ENCODE peak calls at places on chromosomes 3 and 15, in nine cellular contexts. Z is activated CD8-positive, alpha-beta memory T cell treated with anti-CD3 and anti-CD28 coated beads, Interleukin-2, amount 50 U/mL, for 4 hours; T is mesothelial cell of epicardium; I is PC-3; G is activated B cell treated with CpG ODN at 0.5 μM for 24 hours; O is Kasumi-1; P is choroid plexus epithelial cell; K is Daoy; U is GDM1. M is an unnamed sample.

GRCh38 chr3:2001306-2002108 is 97.2 kb upstream of the CNTN4 start:
- DNase-seq in Z (no peak), T (no peak), I (no peak), G (no peak), O (no peak), P (no peak), K (no peak), U (no peak), M (no peak)

GRCh38 chr15:66356069-66356358 is 471 bp downstream of the TIPIN start:
- DNase-seq in Z (no peak), T (no peak), I (no peak), G (no peak), O (no peak), P (no peak), K (no peak), U (no peak), M (no peak)

GRCh38 chr15:83320404-83320803 is 35.9 kb upstream of the BNC1 start:
- DNase-seq in Z (no peak), T (no peak), I (no peak), G (no peak), O (no peak), P (peak; percentile 77), K (peak; percentile 19), U (no peak), M (no peak)

GRCh38 chr3:73547427-73548036 is 77.2 kb downstream of the PDZRN3 start:
- DNase-seq in Z (no peak), T (no peak), I (no peak), G (no peak), O (no peak), P (peak; percentile 71), K (no peak), U (no peak), M (no peak)

GRCh38 chr3:155428558-155428957 is 135.1 kb upstream of the STRIT1 start:
- DNase-seq in Z (no peak), T (no peak), I (peak; percentile 68), G (no peak), O (no peak), P (no peak), K (no peak), U (no peak), M (no peak)

GRCh38 chr15:59738676-59739075 is 49.6 kb upstream of the BNIP2 start:
- DNase-seq in Z (no peak), T (no peak), I (peak; percentile 4), G (no peak), O (no peak), P (no peak), K (no peak), U (no peak), M (no peak)

GRCh38 chr15:88939486-88939806 is 26.3 kb upstream of the MFGE8 start:
- DNase-seq in Z (no peak), T (no peak), I (no peak), G (no peak), O (no peak), P (no peak), K (no peak), U (no peak), M (no peak)

GRCh38 chr3:170689218-170689874 is 103.5 kb upstream of the SLC7A14 start:
- DNase-seq in Z (no peak), T (peak; percentile 27), I (peak; percentile 92), G (no peak), O (no peak), P (peak; percentile 85), K (peak; percentile 67), U (no peak), M (no peak)

GRCh38 chr15:75362642-75363249 is 5.7 kb downstream of the MAN2C1 start:
- DNase-seq in Z (no peak), T (no peak), I (no peak), G (no peak), O (no peak), P (no peak), K (no peak), U (no peak), M (no peak)

GRCh38 chr15:34436956-34437442 is 609 bp downstream of the GOLGA8A start:
- DNase-seq in Z (peak; percentile 60), T (no peak), I (peak; percentile 47), G (peak; percentile 32), O (no peak), P (peak; percentile 17), K (peak; percentile 59), U (peak; percentile 2), M (no peak)

GRCh38 chr15:25022233-25022632 is 67.4 kb downstream of the SNRPN start:
- DNase-seq in Z (no peak), T (no peak), I (peak; percentile 23), G (no peak), O (no peak), P (peak; percentile 62), K (peak; percentile 27), U (no peak), M (no peak)

GRCh38 chr15:67043939-67044771 is 21.2 kb upstream of the SMAD3 start:
- DNase-seq in Z (no peak), T (no peak), I (peak; percentile 69), G (no peak), O (no peak), P (peak; percentile 69), K (peak; percentile 90), U (no peak), M (no peak)

GRCh38 chr15:90674476-90674875 is 42.7 kb upstream of the BLM start:
- DNase-seq in Z (no peak), T (no peak), I (no peak), G (no peak), O (no peak), P (no peak), K (peak; percentile 59), U (no peak), M (no peak)

GRCh38 chr3:98681486-98681885 is 81.7 kb upstream of the ST3GAL6 start:
- DNase-seq in Z (no peak), T (no peak), I (no peak), G (no peak), O (no peak), P (no peak), K (no peak), U (no peak), M (no peak)

GRCh38 chr3:34374521-34374920 is 576.1 kb downstream of the PDCD6IP start:
- DNase-seq in Z (no peak), T (no peak), I (no peak), G (no peak), O (no peak), P (no peak), K (no peak), U (no peak), M (no peak)

GRCh38 chr3:170555329-170555728 is 30.5 kb downstream of the SLC7A14 start:
- DNase-seq in Z (no peak), T (no peak), I (peak; percentile 29), G (no peak), O (no peak), P (peak; percentile 63), K (no peak), U (no peak), M (no peak)

GRCh38 chr3:103052236-103052830 is 617.5 kb downstream of the ZPLD1 start:
- DNase-seq in Z (no peak), T (no peak), I (no peak), G (no peak), O (peak; percentile 62), P (no peak), K (no peak), U (no peak), M (no peak)

GRCh38 chr3:70726096-70726745 is 413.8 kb upstream of the MDFIC2 start:
- DNase-seq in Z (no peak), T (no peak), I (no peak), G (no peak), O (no peak), P (no peak), K (peak; percentile 66), U (no peak), M (no peak)

GRCh38 chr3:49869525-49870126 is at the start of gene CAMKV:
- DNase-seq in Z (no peak), T (no peak), I (no peak), G (peak; percentile 22), O (no peak), P (no peak), K (peak; percentile 26), U (no peak), M (no peak)

GRCh38 chr15:100765458-100766224 is 114.0 kb upstream of the ALDH1A3 start:
- DNase-seq in Z (no peak), T (no peak), I (no peak), G (no peak), O (no peak), P (no peak), K (no peak), U (no peak), M (no peak)

GRCh38 chr3:49802719-49803463 is at the start of gene INKA1:
- DNase-seq in Z (peak; percentile 88), T (peak; percentile 71), I (peak; percentile 89), G (peak; percentile 82), O (peak; percentile 88), P (peak; percentile 84), K (peak; percentile 87), U (peak; percentile 83), M (peak; percentile 82)

GRCh38 chr3:25587094-25587493 is 77.6 kb downstream of the TOP2B start:
- DNase-seq in Z (no peak), T (no peak), I (no peak), G (no peak), O (no peak), P (peak; percentile 92), K (no peak), U (no peak), M (no peak)

GRCh38 chr15:91967935-91968605 is 114.6 kb downstream of the SLCO3A1 start:
- DNase-seq in Z (no peak), T (no peak), I (no peak), G (no peak), O (no peak), P (no peak), K (no peak), U (no peak), M (no peak)

GRCh38 chr15:69145694-69146492 is 14.5 kb upstream of the GLCE start:
- DNase-seq in Z (no peak), T (no peak), I (no peak), G (no peak), O (no peak), P (peak; percentile 28), K (no peak), U (no peak), M (no peak)

GRCh38 chr3:71006810-71007785 is 576.4 kb downstream of the FOXP1 start:
- DNase-seq in Z (no peak), T (no peak), I (peak; percentile 69), G (no peak), O (peak; percentile 48), P (peak; percentile 29), K (peak; percentile 17), U (no peak), M (peak; percentile 27)

GRCh38 chr15:66862111-66862815 is 160.2 kb downstream of the SMAD6 start:
- DNase-seq in Z (no peak), T (no peak), I (peak; percentile 17), G (no peak), O (peak; percentile 17), P (no peak), K (peak; percentile 37), U (no peak), M (no peak)

GRCh38 chr15:77606142-77607034 is 26.3 kb downstream of the LINGO1 start:
- DNase-seq in Z (no peak), T (no peak), I (no peak), G (no peak), O (no peak), P (no peak), K (peak; percentile 43), U (no peak), M (no peak)

GRCh38 chr3:195446359-195446758 is 3.5 kb upstream of the ACAP2 start:
- DNase-seq in Z (no peak), T (no peak), I (no peak), G (no peak), O (no peak), P (no peak), K (no peak), U (no peak), M (no peak)

GRCh38 chr3:175193815-175194518 is 334.8 kb downstream of the NAALADL2 start:
- DNase-seq in Z (no peak), T (no peak), I (peak; percentile 84), G (no peak), O (no peak), P (peak; percentile 54), K (peak; percentile 14), U (no peak), M (no peak)

GRCh38 chr3:85433334-85433733 is 474.5 kb downstream of the CADM2 start:
- DNase-seq in Z (no peak), T (no peak), I (no peak), G (no peak), O (no peak), P (peak; percentile 73), K (no peak), U (no peak), M (no peak)

GRCh38 chr15:39581501-39582285 is 814 bp downstream of the THBS1 start:
- DNase-seq in Z (no peak), T (no peak), I (peak; percentile 76), G (no peak), O (no peak), P (peak; percentile 55), K (peak; percentile 73), U (no peak), M (no peak)

M was measured in KG1.